ENCODE peak calls at places on chromosomes 11 and 22, in five cellular contexts. One of them, this sample, is unnamed.
A peak's percentile ranks its signal among the peaks of the same experiment; 100 is the strongest.

GRCh38 chr22:23106906-23107367 is 34.9 kb downstream of the RSPH14 start:
- DNase-seq in psoas muscle: no peak
- DNase-seq in Panc1: no peak
- DNase-seq in sigmoid colon: no peak
- DNase-seq in mammary epithelial cell: no peak
- DNase-seq in this sample: no peak

GRCh38 chr22:45922256-45922655 is 54.7 kb downstream of the WNT7B start:
- DNase-seq in psoas muscle: no peak
- DNase-seq in Panc1: no peak
- DNase-seq in sigmoid colon: no peak
- DNase-seq in mammary epithelial cell: no peak
- DNase-seq in this sample: no peak

GRCh38 chr11:109343242-109343641 is 78.7 kb upstream of the C11orf87 start:
- DNase-seq in psoas muscle: no peak
- DNase-seq in Panc1: no peak
- DNase-seq in sigmoid colon: no peak
- DNase-seq in mammary epithelial cell: no peak
- DNase-seq in this sample: no peak

GRCh38 chr11:59960502-59961381 is 3.1 kb upstream of the OOSP4A start:
- DNase-seq in psoas muscle: no peak
- DNase-seq in Panc1: no peak
- DNase-seq in sigmoid colon: no peak
- DNase-seq in mammary epithelial cell: no peak
- DNase-seq in this sample: no peak

GRCh38 chr11:72224587-72225410 is at the start of gene INPPL1:
- DNase-seq in psoas muscle: peak; percentile 78
- DNase-seq in Panc1: no peak
- DNase-seq in sigmoid colon: peak; percentile 81
- DNase-seq in mammary epithelial cell: peak; percentile 35
- DNase-seq in this sample: no peak

GRCh38 chr22:43853328-43853931 is 8.9 kb downstream of the SULT4A1 start:
- DNase-seq in psoas muscle: peak; percentile 50
- DNase-seq in Panc1: no peak
- DNase-seq in sigmoid colon: peak; percentile 58
- DNase-seq in mammary epithelial cell: no peak
- DNase-seq in this sample: no peak

GRCh38 chr22:40757071-40757470 is 62.1 kb downstream of the SLC25A17 start:
- DNase-seq in psoas muscle: no peak
- DNase-seq in Panc1: no peak
- DNase-seq in sigmoid colon: no peak
- DNase-seq in mammary epithelial cell: peak; percentile 72
- DNase-seq in this sample: peak; percentile 28

GRCh38 chr22:47994899-47995573 is 1232.6 kb downstream of the TBC1D22A start:
- DNase-seq in psoas muscle: no peak
- DNase-seq in Panc1: no peak
- DNase-seq in sigmoid colon: no peak
- DNase-seq in mammary epithelial cell: no peak
- DNase-seq in this sample: no peak

GRCh38 chr11:74570266-74571061 is 21.9 kb upstream of the POLD3 start:
- DNase-seq in psoas muscle: no peak
- DNase-seq in Panc1: peak; percentile 25
- DNase-seq in sigmoid colon: no peak
- DNase-seq in mammary epithelial cell: peak; percentile 35
- DNase-seq in this sample: peak; percentile 58

GRCh38 chr11:10497371-10498021 is 42.4 kb downstream of the AMPD3 start:
- DNase-seq in psoas muscle: no peak
- DNase-seq in Panc1: no peak
- DNase-seq in sigmoid colon: peak; percentile 73
- DNase-seq in mammary epithelial cell: no peak
- DNase-seq in this sample: no peak

GRCh38 chr11:96967616-96968015 is 577.8 kb downstream of the JRKL start:
- DNase-seq in psoas muscle: no peak
- DNase-seq in Panc1: no peak
- DNase-seq in sigmoid colon: no peak
- DNase-seq in mammary epithelial cell: no peak
- DNase-seq in this sample: no peak

GRCh38 chr11:113176971-113177370 is 137.4 kb upstream of the TTC12 start:
- DNase-seq in psoas muscle: no peak
- DNase-seq in Panc1: no peak
- DNase-seq in sigmoid colon: no peak
- DNase-seq in mammary epithelial cell: peak; percentile 53
- DNase-seq in this sample: peak; percentile 64

GRCh38 chr11:47480762-47481161 is 31.8 kb upstream of the RAPSN start:
- DNase-seq in psoas muscle: no peak
- DNase-seq in Panc1: no peak
- DNase-seq in sigmoid colon: no peak
- DNase-seq in mammary epithelial cell: no peak
- DNase-seq in this sample: no peak

GRCh38 chr22:39939830-39940229 is 20.4 kb upstream of the TMA7B start:
- DNase-seq in psoas muscle: no peak
- DNase-seq in Panc1: no peak
- DNase-seq in sigmoid colon: no peak
- DNase-seq in mammary epithelial cell: no peak
- DNase-seq in this sample: no peak

GRCh38 chr11:10669258-10670033 is 24.1 kb downstream of the IRAG1 start:
- DNase-seq in psoas muscle: no peak
- DNase-seq in Panc1: no peak
- DNase-seq in sigmoid colon: peak; percentile 79
- DNase-seq in mammary epithelial cell: no peak
- DNase-seq in this sample: peak; percentile 66

GRCh38 chr11:120336641-120337132 is 474 bp downstream of the ARHGEF12 start:
- DNase-seq in psoas muscle: peak; percentile 82
- DNase-seq in Panc1: no peak
- DNase-seq in sigmoid colon: peak; percentile 77
- DNase-seq in mammary epithelial cell: no peak
- DNase-seq in this sample: no peak

GRCh38 chr11:72673943-72674828 is at the start of gene PDE2A:
- DNase-seq in psoas muscle: no peak
- DNase-seq in Panc1: no peak
- DNase-seq in sigmoid colon: no peak
- DNase-seq in mammary epithelial cell: no peak
- DNase-seq in this sample: no peak

GRCh38 chr11:42890773-42891172 is 421.0 kb upstream of the API5 start:
- DNase-seq in psoas muscle: no peak
- DNase-seq in Panc1: no peak
- DNase-seq in sigmoid colon: no peak
- DNase-seq in mammary epithelial cell: no peak
- DNase-seq in this sample: no peak

GRCh38 chr11:32792948-32793475 is 1.4 kb downstream of the CCDC73 start:
- DNase-seq in psoas muscle: no peak
- DNase-seq in Panc1: peak; percentile 51
- DNase-seq in sigmoid colon: no peak
- DNase-seq in mammary epithelial cell: peak; percentile 28
- DNase-seq in this sample: peak; percentile 44

GRCh38 chr11:60910711-60911366 is 3.1 kb upstream of the TMEM109 start:
- DNase-seq in psoas muscle: no peak
- DNase-seq in Panc1: no peak
- DNase-seq in sigmoid colon: peak; percentile 58
- DNase-seq in mammary epithelial cell: no peak
- DNase-seq in this sample: no peak

GRCh38 chr11:77672276-77672675 is 34.7 kb upstream of the CLNS1A start:
- DNase-seq in psoas muscle: no peak
- DNase-seq in Panc1: no peak
- DNase-seq in sigmoid colon: no peak
- DNase-seq in mammary epithelial cell: peak; percentile 38
- DNase-seq in this sample: peak; percentile 82

GRCh38 chr11:62671272-62671603 is 235 bp upstream of the UQCC3 start:
- DNase-seq in psoas muscle: no peak
- DNase-seq in Panc1: no peak
- DNase-seq in sigmoid colon: no peak
- DNase-seq in mammary epithelial cell: no peak
- DNase-seq in this sample: peak; percentile 28

GRCh38 chr11:133992121-133992520 is 35.4 kb upstream of the IGSF9B start:
- DNase-seq in psoas muscle: no peak
- DNase-seq in Panc1: no peak
- DNase-seq in sigmoid colon: no peak
- DNase-seq in mammary epithelial cell: no peak
- DNase-seq in this sample: no peak

GRCh38 chr11:61273151-61274078 is 21.7 kb downstream of the VWCE start:
- DNase-seq in psoas muscle: no peak
- DNase-seq in Panc1: no peak
- DNase-seq in sigmoid colon: no peak
- DNase-seq in mammary epithelial cell: peak; percentile 37
- DNase-seq in this sample: no peak

GRCh38 chr22:48517039-48518030 is 1310.3 kb downstream of the BRD1 start:
- DNase-seq in psoas muscle: no peak
- DNase-seq in Panc1: no peak
- DNase-seq in sigmoid colon: peak; percentile 80
- DNase-seq in mammary epithelial cell: no peak
- DNase-seq in this sample: no peak

DNA sequence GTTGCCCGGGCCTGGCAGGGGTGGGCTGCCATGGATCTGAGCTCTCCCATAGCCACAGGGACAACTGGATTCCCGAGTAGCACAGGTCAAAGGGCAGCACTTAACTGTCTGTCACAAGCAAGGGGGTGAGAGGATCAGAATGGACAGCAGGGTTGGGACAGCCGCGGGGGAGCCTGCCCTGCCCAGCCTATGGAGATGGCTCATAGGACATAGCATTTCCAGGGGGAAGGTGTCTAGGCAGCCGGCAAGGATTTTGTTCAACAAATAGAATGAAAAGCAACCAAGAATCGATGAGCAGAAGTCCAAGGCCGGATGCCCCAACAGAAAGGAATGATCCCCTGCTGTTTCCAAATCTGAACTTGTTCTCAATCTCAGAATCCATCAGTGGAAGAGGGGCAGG is 92.9 kb downstream of the RPS6KA4 start:
- DNase-seq in psoas muscle: no peak
- DNase-seq in Panc1: no peak
- DNase-seq in sigmoid colon: peak; percentile 36
- DNase-seq in mammary epithelial cell: no peak
- DNase-seq in this sample: no peak
- H3K4me3 ChIP-seq in psoas muscle: no peak overlapping the region
- H3K4me3 ChIP-seq in Panc1: no peak overlapping the region
- H3K4me3 ChIP-seq in sigmoid colon: no peak overlapping the region
- H3K4me3 ChIP-seq in mammary epithelial cell: no peak overlapping the region
- H3K4me3 ChIP-seq in this sample: no peak overlapping the region

DNA sequence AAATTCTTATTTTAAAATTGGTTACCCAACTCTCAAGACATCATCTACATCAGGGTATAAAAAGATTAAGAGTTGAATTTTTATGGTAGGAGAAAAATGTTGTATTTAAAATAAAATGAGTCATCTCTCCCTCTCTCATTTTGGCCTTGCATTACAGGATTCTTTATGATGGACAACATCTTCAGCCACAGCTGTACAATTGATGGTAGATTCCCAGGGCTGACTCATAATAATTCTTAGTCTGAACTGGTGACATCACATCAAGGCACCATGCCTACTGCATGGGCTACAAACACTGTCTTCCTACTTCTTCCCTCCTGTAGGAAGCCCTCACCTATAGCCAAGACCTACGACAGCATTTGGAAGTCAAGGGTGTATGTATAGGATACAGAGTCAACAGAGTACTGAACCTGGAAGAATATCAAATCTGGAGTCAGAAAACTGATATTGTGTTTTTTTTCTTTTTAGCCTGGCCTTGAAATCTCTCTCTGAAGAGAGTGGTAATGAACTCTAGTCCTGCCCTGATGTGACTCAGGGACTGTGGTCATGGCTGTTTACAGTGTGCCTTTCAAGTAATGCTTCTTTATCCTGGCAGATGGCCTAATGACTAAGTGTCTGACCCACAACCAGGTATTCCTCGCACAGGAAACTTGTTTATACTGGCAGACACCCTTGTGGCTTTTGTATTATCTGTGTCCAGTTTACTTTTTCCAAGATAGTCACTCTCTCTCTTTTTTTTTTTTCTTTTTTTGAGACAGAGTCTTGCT is 32.5 kb downstream of the MRGPRX2 start:
- DNase-seq in psoas muscle: no peak
- DNase-seq in Panc1: peak; percentile 59
- DNase-seq in sigmoid colon: no peak
- DNase-seq in mammary epithelial cell: peak; percentile 98
- DNase-seq in this sample: peak; percentile 31
- H3K36me3 ChIP-seq in psoas muscle: no peaks in the 10 kb centered on the region
- H3K36me3 ChIP-seq in Panc1: no peaks in the 10 kb centered on the region
- H3K36me3 ChIP-seq in sigmoid colon: no peaks in the 10 kb centered on the region
- H3K36me3 ChIP-seq in mammary epithelial cell: no peaks in the 10 kb centered on the region
- H3K36me3 ChIP-seq in this sample: no peaks in the 10 kb centered on the region

DNA sequence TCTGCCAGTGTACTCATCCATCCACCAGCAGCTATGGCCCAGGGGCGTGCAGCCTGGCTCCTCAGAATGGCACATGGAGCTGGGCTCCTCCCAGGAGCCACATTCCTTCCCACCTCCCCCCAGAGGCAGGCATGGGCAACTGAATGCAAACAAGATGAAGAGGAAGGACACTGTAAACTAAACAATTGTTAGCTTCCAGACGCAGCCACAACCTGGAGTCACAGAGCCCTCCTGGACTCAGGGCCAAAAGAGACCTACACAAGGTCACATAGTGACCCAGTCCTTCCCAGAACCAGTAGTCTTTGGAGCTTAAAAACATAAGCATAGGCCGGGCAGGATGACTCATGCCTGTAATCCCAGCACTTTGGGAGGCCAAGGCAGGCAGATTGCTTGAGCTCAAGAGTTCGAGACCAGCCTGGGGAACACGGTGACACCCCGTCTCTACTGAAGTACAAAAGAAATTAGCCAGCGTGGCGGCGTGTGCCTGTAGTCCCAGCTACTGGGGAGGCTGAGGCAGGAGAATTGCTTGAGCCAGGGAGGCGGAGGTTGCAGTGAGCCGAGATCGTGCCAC is 30.7 kb upstream of the CLDN5 start:
- DNase-seq in psoas muscle: no peak
- DNase-seq in Panc1: no peak
- DNase-seq in sigmoid colon: peak; percentile 26
- DNase-seq in mammary epithelial cell: peak; percentile 49
- DNase-seq in this sample: peak; percentile 16
- TF ChIP-seq CTCF in psoas muscle: no peak
- TF ChIP-seq CTCF in Panc1: no peak
- TF ChIP-seq CTCF in sigmoid colon: no peak
- TF ChIP-seq CTCF in mammary epithelial cell: peak; percentile 38
- TF ChIP-seq CTCF in this sample: peak; percentile 42

DNA sequence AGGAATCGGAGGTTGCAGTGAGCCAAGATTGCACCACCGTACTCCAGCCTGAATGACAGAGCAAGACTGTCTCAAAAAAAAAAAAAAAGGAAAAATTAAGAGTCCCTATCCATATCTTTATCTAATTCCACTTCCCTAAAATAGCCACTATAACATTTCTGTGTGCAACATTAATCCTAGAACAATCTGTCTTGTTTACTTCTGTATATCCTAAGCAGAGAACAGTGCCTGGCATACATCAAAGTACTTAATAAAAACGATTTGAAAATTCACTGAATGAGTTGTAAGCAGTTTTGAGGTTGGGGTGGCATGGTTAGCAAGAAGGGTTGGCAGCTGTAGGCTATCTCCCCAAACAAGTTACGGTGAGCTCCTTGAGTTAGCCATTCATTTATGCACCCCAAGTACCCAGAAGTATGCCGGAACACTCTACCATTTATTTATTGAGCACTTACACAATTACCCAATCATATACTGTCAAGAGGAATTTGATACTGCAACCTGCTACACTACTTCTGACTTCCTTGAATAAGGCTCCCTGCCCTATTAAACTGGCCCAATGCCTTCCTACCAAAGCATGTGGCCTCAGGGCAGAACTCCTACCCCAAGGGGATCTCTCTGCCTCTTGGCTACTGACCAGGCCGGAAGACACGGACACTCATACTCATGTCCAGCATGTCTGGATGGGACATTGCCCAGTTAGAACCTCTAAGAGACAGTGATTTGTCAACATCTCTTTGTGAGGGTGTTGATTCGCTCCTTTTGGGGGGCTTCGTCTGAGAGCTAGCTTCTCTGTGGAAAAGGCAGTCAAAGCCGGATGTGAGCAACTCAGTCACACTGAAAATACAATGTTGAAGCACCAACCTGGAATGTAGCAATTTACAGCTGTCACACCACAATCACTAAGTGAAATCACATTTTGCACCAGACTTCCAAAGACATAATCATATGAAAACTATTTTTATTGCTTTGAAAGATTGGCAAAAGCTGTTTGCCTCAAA is 16.3 kb upstream of the TMEM41B start:
- DNase-seq in psoas muscle: no peak
- DNase-seq in Panc1: no peak
- DNase-seq in sigmoid colon: no peak
- DNase-seq in mammary epithelial cell: peak; percentile 71
- DNase-seq in this sample: no peak
- H3K4me3 ChIP-seq in psoas muscle: no peak overlapping the region
- H3K4me3 ChIP-seq in Panc1: no peak overlapping the region
- H3K4me3 ChIP-seq in sigmoid colon: no peak overlapping the region
- H3K4me3 ChIP-seq in mammary epithelial cell: no peak overlapping the region
- H3K4me3 ChIP-seq in this sample: no peak overlapping the region